ENCODE peak calls at places on chromosomes 16 and 17, in four cellular contexts. B, K, N and P are unnamed samples.

GRCh38 chr17:58120195-58120822 is 27.9 kb upstream of the OR4D1 start:
- DNase-seq in B (peak), K (peak), N (no peak), P (peak)

GRCh38 chr16:30927789-30928378 is 4.5 kb downstream of the FBXL19 start:
- DNase-seq in B (peak), K (peak), N (no peak), P (peak)

GRCh38 chr16:57497121-57497520 is 10.8 kb upstream of the DOK4 start:
- DNase-seq in B (no peak), K (no peak), N (no peak), P (no peak)

GRCh38 chr16:11613381-11614303 is 26.9 kb upstream of the LITAF start:
- DNase-seq in B (no peak), K (peak), N (no peak), P (no peak)

GRCh38 chr16:74990832-74991231 is 5.9 kb upstream of the WDR59 start:
- DNase-seq in B (no peak), K (no peak), N (no peak), P (no peak)

GRCh38 chr17:29115906-29116651 is 64.1 kb downstream of the MYO18A start:
- DNase-seq in B (peak), K (peak), N (no peak), P (no peak)

GRCh38 chr16:82796047-82796446 is 169.3 kb downstream of the CDH13 start:
- DNase-seq in B (peak), K (no peak), N (no peak), P (no peak)

GRCh38 chr16:81597079-81597658 is 152.6 kb downstream of the CMIP start:
- DNase-seq in B (no peak), K (no peak), N (no peak), P (no peak)

GRCh38 chr17:27049104-27049784 is 244.7 kb upstream of the WSB1 start:
- DNase-seq in B (peak), K (no peak), N (no peak), P (no peak)

GRCh38 chr17:42659079-42659931 is at the start of gene TUBG2:
- DNase-seq in B (peak), K (peak), N (peak), P (peak)

GRCh38 chr17:26818736-26819135 is 475.2 kb upstream of the WSB1 start:
- DNase-seq in B (no peak), K (peak), N (no peak), P (no peak)

GRCh38 chr16:24540575-24541240 is 1.3 kb downstream of the RBBP6 start:
- DNase-seq in B (peak), K (no peak), N (no peak), P (peak)

GRCh38 chr17:45876539-45876938 is 17.8 kb upstream of the MAPT start:
- DNase-seq in B (no peak), K (no peak), N (no peak), P (no peak)

GRCh38 chr16:87581867-87582220 is 20.5 kb upstream of the JPH3 start:
- DNase-seq in B (peak), K (peak), N (no peak), P (peak)

GRCh38 chr16:23700509-23700908 is 12.5 kb downstream of the ERN2 start:
- DNase-seq in B (no peak), K (no peak), N (no peak), P (no peak)

GRCh38 chr17:78412403-78412802 is 34.0 kb downstream of the PGS1 start:
- DNase-seq in B (peak), K (peak), N (no peak), P (no peak)

GRCh38 chr17:79607941-79608728 is 2.7 kb downstream of the RBFOX3 start:
- DNase-seq in B (peak), K (peak), N (no peak), P (no peak)

GRCh38 chr17:44199553-44200477 is at the start of gene ATXN7L3:
- DNase-seq in B (peak), K (peak), N (peak), P (peak)

GRCh38 chr17:45405250-45406086 is 27.2 kb downstream of the ARHGAP27 start:
- DNase-seq in B (peak), K (no peak), N (no peak), P (no peak)

GRCh38 chr17:7177210-7177953 is 1.8 kb downstream of the ASGR1 start:
- DNase-seq in B (peak), K (peak), N (peak), P (peak)

GRCh38 chr17:42404326-42405055 is 16.2 kb upstream of the STAT3 start:
- DNase-seq in B (no peak), K (no peak), N (no peak), P (no peak)

GRCh38 chr16:73864868-73865267 is 431.7 kb upstream of the PSMD7 start:
- DNase-seq in B (no peak), K (no peak), N (no peak), P (no peak)

GRCh38 chr17:49108318-49108717 is 24.3 kb upstream of the B4GALNT2 start:
- DNase-seq in B (peak), K (peak), N (no peak), P (peak)

GRCh38 chr17:32621612-32622312 is 135.0 kb downstream of the CDK5R1 start:
- DNase-seq in B (peak), K (no peak), N (no peak), P (no peak)

GRCh38 chr16:63512910-63513309 is 1476.7 kb upstream of the CDH8 start:
- DNase-seq in B (no peak), K (no peak), N (no peak), P (no peak)

GRCh38 chr17:75661531-75661930 is 5.4 kb downstream of the RECQL5 start:
- DNase-seq in B (no peak), K (no peak), N (no peak), P (no peak)

GRCh38 chr16:72783716-72784320 is 264.1 kb downstream of the ZFHX3 start:
- DNase-seq in B (peak), K (peak), N (no peak), P (no peak)

GRCh38 chr17:45221081-45221996 is at the start of gene FMNL1:
- DNase-seq in B (peak), K (no peak), N (no peak), P (no peak)

GRCh38 chr17:60361889-60362288 is 30.0 kb downstream of the USP32 start:
- DNase-seq in B (no peak), K (no peak), N (no peak), P (no peak)

GRCh38 chr17:35486920-35487727 is 38.6 kb upstream of the SLFN13 start:
- DNase-seq in B (peak), K (peak), N (peak), P (no peak)

GRCh38 chr17:49224198-49224996 is 6.2 kb downstream of the PHOSPHO1 start:
- DNase-seq in B (peak), K (no peak), N (no peak), P (peak)

GRCh38 chr16:20866161-20866772 is 33.9 kb downstream of the DCUN1D3 start:
- DNase-seq in B (peak), K (peak), N (no peak), P (no peak)

GRCh38 chr17:20206068-20206467 is 196.9 kb downstream of the SPECC1 start:
- DNase-seq in B (peak), K (peak), N (no peak), P (peak)

GRCh38 chr16:68275611-68276191 is 11.4 kb downstream of the SLC7A6 start:
- DNase-seq in B (no peak), K (no peak), N (no peak), P (peak)

GRCh38 chr16:84839054-84839453 is 19.3 kb downstream of the CRISPLD2 start:
- DNase-seq in B (peak), K (peak), N (no peak), P (no peak)

GRCh38 chr16:17633146-17633966 is 162.6 kb upstream of the XYLT1 start:
- DNase-seq in B (no peak), K (no peak), N (no peak), P (peak)